ENCODE peak calls at places on chromosomes 11 and 22, in four cellular contexts. N is DND-41, U is spleen, W is brain microvascular endothelial cell. G is an unnamed sample.

GRCh38 chr11:60914620-60915249 is 777 bp downstream of the TMEM109 start:
- DNase-seq in N (peak; percentile 58), U (no peak), W (no peak), G (no peak)

GRCh38 chr11:56188602-56189001 is 12.2 kb downstream of the OR5J2 start:
- DNase-seq in N (no peak), U (no peak), W (no peak), G (no peak)

GRCh38 chr22:49327411-49327810 is 500.3 kb downstream of the BRD1 start:
- DNase-seq in N (no peak), U (peak; percentile 22), W (no peak), G (no peak)

GRCh38 chr11:92848578-92848977 is 120.9 kb upstream of the MTNR1B start:
- DNase-seq in N (no peak), U (no peak), W (no peak), G (no peak)

GRCh38 chr11:117610901-117611300 is 186.1 kb downstream of the DSCAML1 start:
- DNase-seq in N (no peak), U (no peak), W (no peak), G (no peak)

GRCh38 chr11:117828641-117829368 is 4.3 kb upstream of the FXYD2 start:
- DNase-seq in N (peak; percentile 99), U (peak; percentile 84), W (peak; percentile 67), G (peak; percentile 84)

GRCh38 chr22:26617251-26618199 is at the start of gene CRYBB1:
- DNase-seq in N (no peak), U (peak; percentile 77), W (no peak), G (no peak)

GRCh38 chr11:119380816-119381185 is 689 bp downstream of the USP2 start:
- DNase-seq in N (no peak), U (no peak), W (no peak), G (no peak)

GRCh38 chr11:34356576-34356917 is 1.3 kb downstream of the ABTB2 start:
- DNase-seq in N (no peak), U (no peak), W (peak; percentile 39), G (no peak)

GRCh38 chr22:19795617-19796008 is 35.0 kb downstream of the TBX1 start:
- DNase-seq in N (no peak), U (no peak), W (no peak), G (no peak)

GRCh38 chr22:50473088-50473487 is 1.7 kb downstream of the SBF1 start:
- DNase-seq in N (peak; percentile 56), U (peak; percentile 79), W (no peak), G (peak; percentile 35)

GRCh38 chr11:60159868-60160267 is 23.0 kb downstream of the MS4A6A start:
- DNase-seq in N (no peak), U (no peak), W (no peak), G (no peak)

GRCh38 chr11:117187007-117187406 is 8.5 kb downstream of the SIDT2 start:
- DNase-seq in N (no peak), U (no peak), W (no peak), G (no peak)

GRCh38 chr11:123584737-123585136 is 69.7 kb downstream of the SCN3B start:
- DNase-seq in N (no peak), U (no peak), W (no peak), G (no peak)

GRCh38 chr11:43992834-43993637 is 50.6 kb downstream of the C11orf96 start:
- DNase-seq in N (peak; percentile 29), U (peak; percentile 2), W (no peak), G (no peak)

GRCh38 chr11:59207988-59208432 is 4.7 kb downstream of the MPEG1 start:
- DNase-seq in N (peak; percentile 27), U (no peak), W (peak; percentile 83), G (no peak)

GRCh38 chr22:47329727-47330653 is 567.5 kb downstream of the TBC1D22A start:
- DNase-seq in N (no peak), U (no peak), W (no peak), G (no peak)

GRCh38 chr11:26985941-26986340 is 8.0 kb upstream of the FIBIN start:
- DNase-seq in N (no peak), U (no peak), W (no peak), G (no peak)

GRCh38 chr11:113016905-113017304 is 55.7 kb downstream of the NCAM1 start:
- DNase-seq in N (no peak), U (no peak), W (no peak), G (no peak)

GRCh38 chr22:37244922-37245722 is 1.1 kb upstream of the RAC2 start:
- DNase-seq in N (no peak), U (peak; percentile 90), W (no peak), G (no peak)

GRCh38 chr11:88484873-88485621 is 147.5 kb upstream of the CTSC start:
- DNase-seq in N (peak; percentile 53), U (peak; percentile 74), W (peak; percentile 44), G (no peak)

GRCh38 chr22:29914165-29914564 is 31.2 kb downstream of the MTMR3 start:
- DNase-seq in N (no peak), U (no peak), W (peak; percentile 49), G (no peak)

GRCh38 chr11:122754553-122755322 is 83.6 kb upstream of the CRTAM start:
- DNase-seq in N (peak; percentile 57), U (no peak), W (no peak), G (no peak)

GRCh38 chr22:47605441-47605840 is 843.0 kb downstream of the TBC1D22A start:
- DNase-seq in N (no peak), U (peak; percentile 33), W (no peak), G (no peak)

GRCh38 chr11:30489513-30489912 is 96.6 kb downstream of the MPPED2 start:
- DNase-seq in N (no peak), U (no peak), W (no peak), G (no peak)

GRCh38 chr11:72672839-72673238 is 1.4 kb downstream of the PDE2A start:
- DNase-seq in N (no peak), U (no peak), W (no peak), G (no peak)

GRCh38 chr11:72671144-72672099 is 2.8 kb downstream of the PDE2A start:
- DNase-seq in N (no peak), U (no peak), W (no peak), G (no peak)

GRCh38 chr11:72673943-72674828 is at the start of gene PDE2A:
- DNase-seq in N (no peak), U (no peak), W (no peak), G (no peak)

GRCh38 chr11:72675221-72675620 is 999 bp upstream of the PDE2A start:
- DNase-seq in N (no peak), U (no peak), W (no peak), G (no peak)

GRCh38 chr11:72673284-72673942 is 809 bp downstream of the PDE2A start:
- DNase-seq in N (peak; percentile 55), U (no peak), W (no peak), G (no peak)
- H3K27me3 ChIP-seq in N (peaks cover 24% of the 10 kb centered on the region), U (peaks cover 100% of the 10 kb centered on the region), W (peaks cover 64% of the 10 kb centered on the region), G (peaks cover 82% of the 10 kb centered on the region)

DNA sequence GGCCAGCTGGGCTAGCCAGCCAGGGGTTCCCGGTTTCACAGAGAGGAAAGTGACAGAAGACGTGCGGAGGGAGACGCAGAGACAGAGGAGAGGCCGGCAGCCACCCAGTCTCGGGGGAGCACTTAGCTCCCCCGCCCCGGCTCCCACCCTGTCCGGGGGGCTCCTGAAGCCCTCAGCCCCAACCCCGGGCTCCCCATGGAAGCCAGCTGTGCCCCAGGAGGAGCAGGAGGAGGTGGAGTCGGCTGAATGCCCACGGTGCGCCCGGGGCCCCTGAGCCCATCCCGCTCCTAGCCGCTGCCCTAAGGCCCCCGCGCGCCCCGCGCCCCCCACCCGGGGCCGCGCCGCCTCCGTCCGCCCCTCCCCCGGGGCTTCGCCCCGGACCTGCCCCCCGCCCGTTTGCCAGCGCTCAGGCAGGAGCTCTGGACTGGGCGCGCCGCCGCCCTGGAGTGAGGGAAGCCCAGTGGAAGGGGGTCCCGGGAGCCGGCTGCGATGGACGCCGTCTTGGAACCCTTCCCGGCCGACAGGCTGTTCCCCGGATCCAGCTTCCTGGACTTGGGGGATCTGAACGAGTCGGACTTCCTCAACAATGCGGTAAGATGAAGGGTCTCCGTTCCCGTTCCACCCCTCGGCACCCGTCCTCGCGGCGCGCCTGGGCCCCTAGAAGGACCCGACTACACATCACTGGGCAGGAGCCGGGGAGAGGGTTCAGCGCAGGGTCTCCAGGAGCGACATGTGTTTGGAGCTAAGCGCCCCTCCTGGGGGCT is at the start of gene CREB3L1:
- DNase-seq in N (no peak), U (no peak), W (no peak), G (no peak)
- H3K27ac ChIP-seq in N (no peak within 1 kb of the TSS), U (peak within 1 kb of the TSS; percentile 15), W (peak within 1 kb of the TSS; percentile 66), G (no peak within 1 kb of the TSS)

DNA sequence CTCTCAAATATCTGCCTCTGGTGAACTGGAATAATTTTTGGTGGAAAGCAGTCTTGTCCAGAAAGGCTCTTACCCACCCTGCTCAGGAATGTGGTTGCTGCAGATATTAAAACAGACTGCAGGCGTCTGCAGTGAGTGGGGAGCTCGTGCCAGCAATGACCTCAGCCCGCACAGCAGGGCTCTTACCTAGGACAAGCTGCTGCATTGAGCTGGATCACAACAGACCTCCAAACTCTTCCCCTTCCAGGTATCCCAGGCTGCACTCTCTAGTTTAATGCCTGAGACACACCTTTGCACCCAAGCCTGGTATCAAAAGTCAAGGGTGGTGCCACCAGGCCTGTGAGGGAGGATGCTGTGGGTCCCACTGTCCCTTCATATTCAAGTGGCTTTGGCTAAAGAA is 69.7 kb upstream of the CDON start:
- DNase-seq in N (no peak), U (no peak), W (no peak), G (no peak)
- TF ChIP-seq CTCF in N (no peak), U (no peak), W (no peak), G (no peak)

GRCh38 chr11:115656684-115657083 is 152.5 kb upstream of the CADM1 start:
- DNase-seq in N (no peak), U (no peak), W (no peak), G (no peak)
- H3K27me3 ChIP-seq in N (no peaks in the 10 kb centered on the region), U (peaks cover 70% of the 10 kb centered on the region), W (peaks cover 11% of the 10 kb centered on the region), G (peaks cover 25% of the 10 kb centered on the region)

DNA sequence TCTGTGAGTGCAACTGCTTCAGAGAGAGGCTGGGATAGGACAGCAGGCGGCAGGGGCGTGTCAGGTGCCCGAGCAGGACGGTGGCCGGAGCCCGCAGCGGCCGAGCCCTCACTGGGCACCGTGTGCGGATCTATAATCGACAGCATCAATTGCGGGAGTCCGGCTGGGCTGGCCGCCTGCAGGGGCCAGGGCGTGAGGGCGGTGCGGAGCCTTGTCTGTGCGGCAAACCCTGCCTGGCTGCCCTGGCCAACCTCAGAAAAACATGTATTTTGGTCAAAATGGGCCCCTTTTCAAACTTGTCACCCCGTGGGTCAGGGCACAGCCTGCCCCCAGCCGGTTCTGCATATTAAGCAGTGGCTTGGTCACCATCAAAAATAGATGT is 91.3 kb upstream of the KCNQ1OT1 start:
- DNase-seq in N (no peak), U (peak; percentile 66), W (no peak), G (no peak)
- H3K27ac ChIP-seq in N (no peak overlapping the region), U (no peak overlapping the region), W (no peak overlapping the region), G (no peak overlapping the region)

GRCh38 chr22:44003016-44003775 is 20.9 kb upstream of the PARVB start:
- DNase-seq in N (no peak), U (no peak), W (no peak), G (no peak)

GRCh38 chr22:44000123-44000522 is 24.0 kb upstream of the PARVB start:
- DNase-seq in N (no peak), U (no peak), W (no peak), G (no peak)

GRCh38 chr22:44005524-44005923 is 18.6 kb upstream of the PARVB start:
- DNase-seq in N (no peak), U (no peak), W (no peak), G (no peak)

GRCh38 chr22:44002324-44002723 is 21.8 kb upstream of the PARVB start:
- DNase-seq in N (no peak), U (no peak), W (no peak), G (no peak)

GRCh38 chr22:44003776-44004460 is 20.2 kb upstream of the PARVB start:
- DNase-seq in N (no peak), U (peak; percentile 34), W (no peak), G (no peak)
- TF ChIP-seq CTCF in N (no peak), U (no peak), W (peak; percentile 65), G (no peak)